ENCODE peak calls at places on chromosomes 16 and 17, in six cellular contexts. M is sciatic nerve, U is AG10803, F is T47D, X is iPS-NIHi11, D is A549. Z is an unnamed sample.

GRCh38 chr17:8162997-8163977 is 539 bp upstream of the VAMP2 start:
- DNase-seq in M (no peak), U (no peak), F (no peak), X (peak; percentile 74), D (no peak), Z (no peak)

GRCh38 chr17:81700353-81701287 is 2.5 kb upstream of the MRPL12 start:
- DNase-seq in M (no peak), U (no peak), F (no peak), X (no peak), D (no peak), Z (no peak)

GRCh38 chr16:30567991-30568638 is 3.4 kb downstream of the ZNF688 start:
- DNase-seq in M (no peak), U (peak; percentile 78), F (no peak), X (no peak), D (peak; percentile 78), Z (peak; percentile 98)

GRCh38 chr17:48219605-48220004 is 112.0 kb downstream of the SNX11 start:
- DNase-seq in M (no peak), U (no peak), F (no peak), X (peak; percentile 28), D (no peak), Z (no peak)

GRCh38 chr16:53090591-53091507 is 36.1 kb downstream of the CHD9 start:
- DNase-seq in M (peak; percentile 94), U (peak; percentile 99), F (no peak), X (no peak), D (no peak), Z (peak; percentile 99)

GRCh38 chr17:29586676-29587469 is 2.6 kb downstream of the GIT1 start:
- DNase-seq in M (no peak), U (no peak), F (no peak), X (no peak), D (no peak), Z (no peak)

GRCh38 chr17:29828676-29829291 is 101.2 kb downstream of the SSH2 start:
- DNase-seq in M (no peak), U (no peak), F (no peak), X (no peak), D (no peak), Z (no peak)

GRCh38 chr17:19683117-19683516 is 33.3 kb downstream of the SLC47A2 start:
- DNase-seq in M (no peak), U (no peak), F (no peak), X (no peak), D (no peak), Z (no peak)

GRCh38 chr17:8266648-8267479 is 17.8 kb downstream of the PFAS start:
- DNase-seq in M (no peak), U (no peak), F (no peak), X (no peak), D (no peak), Z (no peak)

GRCh38 chr16:51012396-51012795 is 138.7 kb downstream of the SALL1 start:
- DNase-seq in M (no peak), U (no peak), F (no peak), X (no peak), D (no peak), Z (no peak)

GRCh38 chr16:17304814-17305169 is 166.0 kb downstream of the XYLT1 start:
- DNase-seq in M (no peak), U (peak; percentile 62), F (no peak), X (no peak), D (no peak), Z (no peak)

GRCh38 chr17:53680745-53681144 is 142.0 kb upstream of the KIF2B start:
- DNase-seq in M (no peak), U (no peak), F (no peak), X (no peak), D (no peak), Z (no peak)

GRCh38 chr17:32152130-32152529 is 9.8 kb downstream of the RHOT1 start:
- DNase-seq in M (no peak), U (no peak), F (no peak), X (no peak), D (no peak), Z (peak; percentile 51)

GRCh38 chr17:4854181-4854681 is 21.1 kb downstream of the MINK1 start:
- DNase-seq in M (no peak), U (peak; percentile 43), F (no peak), X (no peak), D (peak; percentile 31), Z (no peak)

GRCh38 chr16:49556252-49557069 is 182.9 kb downstream of the C16orf78 start:
- DNase-seq in M (no peak), U (peak; percentile 7), F (peak; percentile 35), X (peak; percentile 77), D (peak; percentile 31), Z (no peak)

GRCh38 chr16:84593825-84594724 is 23.8 kb downstream of the COTL1 start:
- DNase-seq in M (no peak), U (no peak), F (no peak), X (no peak), D (no peak), Z (peak; percentile 73)

GRCh38 chr16:56675685-56676210 is 6.1 kb downstream of the MT1H start:
- DNase-seq in M (no peak), U (no peak), F (no peak), X (no peak), D (no peak), Z (no peak)

GRCh38 chr17:40564883-40565744 is at the start of gene CCR7:
- DNase-seq in M (no peak), U (no peak), F (no peak), X (peak; percentile 14), D (no peak), Z (no peak)

GRCh38 chr16:27378871-27379580 is 22.9 kb upstream of the IL21R start:
- DNase-seq in M (no peak), U (no peak), F (no peak), X (no peak), D (no peak), Z (no peak)

GRCh38 chr17:45143101-45143670 is 5.1 kb upstream of the HEXIM1 start:
- DNase-seq in M (no peak), U (no peak), F (no peak), X (no peak), D (no peak), Z (no peak)

GRCh38 chr17:82444284-82444893 is 6.2 kb downstream of the CYBC1 start:
- DNase-seq in M (no peak), U (no peak), F (no peak), X (no peak), D (no peak), Z (no peak)

GRCh38 chr17:1561420-1562177 is 993 bp downstream of the PITPNA start:
- DNase-seq in M (no peak), U (no peak), F (no peak), X (peak; percentile 77), D (no peak), Z (no peak)

GRCh38 chr17:5715478-5715877 is 131.2 kb upstream of the NLRP1 start:
- DNase-seq in M (no peak), U (no peak), F (no peak), X (no peak), D (no peak), Z (no peak)

GRCh38 chr17:57662644-57663308 is 82.3 kb downstream of the CCDC182 start:
- DNase-seq in M (peak; percentile 97), U (peak; percentile 99), F (no peak), X (peak; percentile 97), D (peak; percentile 64), Z (peak; percentile 99)

GRCh38 chr16:727291-727977 is 528 bp downstream of the HAGHL start:
- DNase-seq in M (no peak), U (no peak), F (no peak), X (no peak), D (no peak), Z (no peak)

GRCh38 chr16:72783716-72784320 is 264.1 kb downstream of the ZFHX3 start:
- DNase-seq in M (no peak), U (peak; percentile 20), F (no peak), X (no peak), D (peak; percentile 9), Z (peak; percentile 35)